ENCODE peak calls at places on chromosome 1, in four cellular contexts. S is left ventricle myocardium inferior; U is CD8-positive, alpha-beta memory T cell; N is mammary epithelial cell. M is an unnamed sample. For H3K27me3 and H3K4me1, the result is how much of the 10 kb centered on the place peaks cover.

GRCh38 chr1:203340112-203340804 is 10.7 kb downstream of the FMOD start:
- DNase-seq in N (peak), U (peak), S (peak), M (peak)

GRCh38 chr1:10189659-10190058 is 20.7 kb upstream of the KIF1B start:
- DNase-seq in U (no peak), S (no peak), N (no peak), M (no peak)

GRCh38 chr1:15456313-15456954 is at the start of gene CELA2A:
- DNase-seq in U (no peak), N (no peak), S (no peak), M (no peak)

GRCh38 chr1:2532485-2533160 is 2.6 kb upstream of the HES5 start:
- DNase-seq in N (no peak), U (no peak), S (no peak), M (no peak)

GRCh38 chr1:99619583-99619982 is 26.3 kb upstream of the PALMD start:
- DNase-seq in N (no peak), S (no peak), U (no peak), M (no peak)

GRCh38 chr1:115327270-115327669 is 10.8 kb downstream of the NGF start:
- DNase-seq in N (no peak), S (no peak), U (no peak), M (no peak)

GRCh38 chr1:8055973-8056372 is 29.9 kb upstream of the ERRFI1 start:
- DNase-seq in N (peak), S (no peak), U (no peak), M (no peak)

GRCh38 chr1:24289937-24290595 is 29.1 kb upstream of the GRHL3 start:
- DNase-seq in S (peak), N (peak), U (no peak), M (peak)

GRCh38 chr1:92485374-92486250 is 1.1 kb downstream of the GFI1 start:
- DNase-seq in N (peak), S (peak), U (peak), M (peak)

GRCh38 chr1:232416026-232416568 is 213.8 kb downstream of the SIPA1L2 start:
- DNase-seq in U (no peak), S (no peak), N (peak), M (no peak)

GRCh38 chr1:6580588-6581270 is 935 bp downstream of the ZBTB48 start:
- DNase-seq in N (no peak), U (no peak), S (no peak), M (no peak)

GRCh38 chr1:92922378-92923035 is 38.8 kb downstream of the DIPK1A start:
- DNase-seq in U (no peak), S (no peak), N (no peak), M (no peak)

GRCh38 chr1:15950763-15951295 is 25.1 kb downstream of the ZBTB17 start:
- DNase-seq in U (peak), S (no peak), N (no peak), M (peak)

GRCh38 chr1:161200992-161201827 is 957 bp upstream of the NDUFS2 start:
- DNase-seq in U (no peak), N (no peak), S (peak), M (peak)

GRCh38 chr1:202212787-202213186 is 19.2 kb downstream of the LGR6 start:
- DNase-seq in S (no peak), U (no peak), N (no peak), M (no peak)

GRCh38 chr1:202208458-202208857 is 14.9 kb downstream of the LGR6 start:
- DNase-seq in U (no peak), N (no peak), S (no peak), M (no peak)

GRCh38 chr1:202213361-202214088 is 19.9 kb downstream of the LGR6 start:
- DNase-seq in N (no peak), U (no peak), S (no peak), M (no peak)

GRCh38 chr1:202210370-202210769 is 16.8 kb downstream of the LGR6 start:
- DNase-seq in U (no peak), N (peak), S (no peak), M (no peak)

GRCh38 chr1:202210969-202211368 is 17.4 kb downstream of the LGR6 start:
- DNase-seq in S (no peak), N (no peak), U (no peak), M (no peak)
- H3K27me3 ChIP-seq in S (half or more), N (under half), U (under half), M (under half)

GRCh38 chr1:65193129-65193528 is 45.1 kb downstream of the AK4 start:
- DNase-seq in U (no peak), N (no peak), S (no peak), M (no peak)
- H3K4me1 ChIP-seq in U (under half), N (under half), S (under half), M (under half)

GRCh38 chr1:37767488-37767887 is 2.6 kb upstream of the EPHA10 start:
- DNase-seq in N (no peak), S (no peak), U (no peak), M (no peak)
- H3K27me3 ChIP-seq in N (under half), S (half or more), U (under half), M (half or more)

GRCh38 chr1:26126321-26127084 is 14.9 kb downstream of the PDIK1L start:
- DNase-seq in S (no peak), U (peak), N (peak), M (no peak)

GRCh38 chr1:26122988-26123973 is 11.7 kb downstream of the PDIK1L start:
- DNase-seq in N (peak), U (no peak), S (no peak), M (no peak)

GRCh38 chr1:26124433-26125318 is 13.1 kb downstream of the PDIK1L start:
- DNase-seq in N (no peak), U (no peak), S (no peak), M (no peak)

GRCh38 chr1:26125946-26126320 is 14.3 kb downstream of the PDIK1L start:
- DNase-seq in S (no peak), U (no peak), N (no peak), M (no peak)

GRCh38 chr1:26125382-26125781 is 13.8 kb downstream of the PDIK1L start:
- DNase-seq in U (no peak), N (no peak), S (no peak), M (no peak)
- H3K4me1 ChIP-seq in U (under half), N (under half), S (half or more), M (under half)